ENCODE peak calls at places on chromosomes 3 and 15, in six cellular contexts. T is neuronal stem cell, Q is H9, P is IMR-90, D is H1, N is trophoblast cell. Y is an unnamed sample.

GRCh38 chr3:10505050-10505790 is at the start of gene ATP2B2:
- DNase-seq in Q (peak; percentile 61), D (no peak), P (no peak), N (no peak), T (peak; percentile 24), Y (no peak)

GRCh38 chr3:143897558-143898305 is 49.5 kb upstream of the SLC9A9 start:
- DNase-seq in T (peak; percentile 44), Q (no peak), N (peak; percentile 23), D (no peak), P (peak; percentile 49), Y (peak; percentile 87)

GRCh38 chr3:141052570-141053069 is 1.5 kb downstream of the SPSB4 start:
- DNase-seq in D (no peak), T (no peak), N (no peak), P (no peak), Q (peak; percentile 63), Y (no peak)

GRCh38 chr3:60514866-60515265 is 736.4 kb downstream of the FHIT start:
- DNase-seq in D (no peak), T (no peak), Q (no peak), P (no peak), N (no peak), Y (no peak)

GRCh38 chr3:121574449-121574848 is 6.7 kb downstream of the ARGFX start:
- DNase-seq in N (peak; percentile 77), Q (peak; percentile 47), T (no peak), D (no peak), P (peak; percentile 24), Y (peak; percentile 4)

GRCh38 chr15:91769919-91770318 is 83.6 kb upstream of the SLCO3A1 start:
- DNase-seq in D (no peak), T (no peak), Q (no peak), P (no peak), N (no peak), Y (no peak)

GRCh38 chr3:134809412-134810051 is 14.5 kb downstream of the EPHB1 start:
- DNase-seq in T (no peak), N (no peak), D (no peak), P (no peak), Q (no peak), Y (no peak)

GRCh38 chr3:167991213-167991612 is 104.5 kb downstream of the GOLIM4 start:
- DNase-seq in P (no peak), T (no peak), Q (no peak), D (no peak), N (no peak), Y (no peak)

GRCh38 chr3:197356275-197356674 is 57.9 kb upstream of the DLG1 start:
- DNase-seq in T (no peak), P (no peak), D (no peak), N (no peak), Q (no peak), Y (no peak)

GRCh38 chr15:94930945-94931344 is 699.6 kb downstream of the MCTP2 start:
- DNase-seq in T (no peak), P (no peak), D (no peak), N (no peak), Q (no peak), Y (no peak)

GRCh38 chr3:152156880-152157279 is 111.8 kb upstream of the MBNL1 start:
- DNase-seq in Q (no peak), P (no peak), D (no peak), N (no peak), T (no peak), Y (no peak)

GRCh38 chr3:138114431-138114918 is 933 bp downstream of the DZIP1L start:
- DNase-seq in N (no peak), Q (peak; percentile 47), T (no peak), P (peak; percentile 43), D (no peak), Y (peak; percentile 58)

GRCh38 chr15:26260517-26261133 is 397.5 kb upstream of the ATP10A start:
- DNase-seq in P (peak; percentile 22), T (peak; percentile 51), N (no peak), Q (peak; percentile 82), D (peak; percentile 47), Y (no peak)

GRCh38 chr15:62469874-62470688 is 305.0 kb upstream of the C2CD4B start:
- DNase-seq in D (no peak), Q (peak; percentile 59), T (no peak), N (no peak), P (peak; percentile 90), Y (peak; percentile 67)

GRCh38 chr3:53164911-53165310 is 3.9 kb downstream of the PRKCD start:
- DNase-seq in Q (peak; percentile 57), N (no peak), T (no peak), P (no peak), D (no peak), Y (no peak)

GRCh38 chr3:133506215-133506901 is 67.1 kb upstream of the CDV3 start:
- DNase-seq in D (no peak), T (no peak), N (no peak), P (no peak), Q (no peak), Y (no peak)

GRCh38 chr15:89486726-89487050 is 9.7 kb downstream of the RHCG start:
- DNase-seq in P (no peak), D (no peak), T (no peak), Q (peak; percentile 79), N (peak; percentile 15), Y (no peak)

GRCh38 chr15:98648654-98649537 is 557 bp downstream of the IGF1R start:
- DNase-seq in D (no peak), Q (no peak), P (peak; percentile 47), T (peak; percentile 72), N (peak; percentile 30), Y (peak; percentile 67)

GRCh38 chr15:25170113-25170731 is 215.4 kb downstream of the SNRPN start:
- DNase-seq in T (no peak), N (no peak), Q (peak; percentile 11), D (no peak), P (no peak), Y (no peak)

GRCh38 chr3:52526151-52526561 is 7.5 kb downstream of the NT5DC2 start:
- DNase-seq in T (no peak), Q (no peak), P (no peak), N (peak; percentile 29), D (no peak), Y (no peak)

GRCh38 chr3:152126260-152126659 is 142.5 kb upstream of the MBNL1 start:
- DNase-seq in Q (no peak), P (peak; percentile 55), T (no peak), D (no peak), N (no peak), Y (peak; percentile 77)

GRCh38 chr3:188158731-188159355 is 4.9 kb downstream of the LPP start:
- DNase-seq in N (no peak), D (no peak), Q (no peak), P (no peak), T (no peak), Y (no peak)

GRCh38 chr3:146218880-146219866 is 31.7 kb downstream of the PLSCR4 start:
- DNase-seq in D (no peak), T (no peak), N (peak; percentile 7), Q (no peak), P (peak; percentile 44), Y (peak; percentile 36)

GRCh38 chr3:77467702-77468407 is 428.0 kb downstream of the ROBO2 start:
- DNase-seq in N (no peak), T (no peak), P (no peak), Q (no peak), D (no peak), Y (no peak)

GRCh38 chr3:162353414-162353813 is 856.8 kb downstream of the OTOL1 start:
- DNase-seq in P (no peak), D (no peak), T (no peak), N (no peak), Q (no peak), Y (no peak)

GRCh38 chr3:120487079-120487693 is 36.4 kb upstream of the FSTL1 start:
- DNase-seq in T (no peak), Q (no peak), N (no peak), D (no peak), P (peak; percentile 85), Y (peak; percentile 43)

GRCh38 chr3:17047162-17047561 is 162.4 kb downstream of the PLCL2 start:
- DNase-seq in N (peak; percentile 35), Q (peak; percentile 82), P (no peak), D (no peak), T (no peak), Y (no peak)

GRCh38 chr3:41652931-41653330 is 309.0 kb downstream of the ULK4 start:
- DNase-seq in P (peak; percentile 20), D (no peak), T (no peak), N (peak; percentile 58), Q (no peak), Y (no peak)
- H4K91ac ChIP-seq in P (no peak overlapping the region), D (no peak overlapping the region), T (no peak overlapping the region), N (no peak overlapping the region), Q (no peak overlapping the region), Y (no peak overlapping the region)

GRCh38 chr3:21694506-21694905 is 56.5 kb downstream of the ZNF385D start:
- DNase-seq in P (no peak), T (no peak), N (no peak), D (no peak), Q (no peak), Y (no peak)

GRCh38 chr3:21703291-21703690 is 47.7 kb downstream of the ZNF385D start:
- DNase-seq in P (no peak), D (no peak), Q (no peak), N (no peak), T (no peak), Y (no peak)

DNA sequence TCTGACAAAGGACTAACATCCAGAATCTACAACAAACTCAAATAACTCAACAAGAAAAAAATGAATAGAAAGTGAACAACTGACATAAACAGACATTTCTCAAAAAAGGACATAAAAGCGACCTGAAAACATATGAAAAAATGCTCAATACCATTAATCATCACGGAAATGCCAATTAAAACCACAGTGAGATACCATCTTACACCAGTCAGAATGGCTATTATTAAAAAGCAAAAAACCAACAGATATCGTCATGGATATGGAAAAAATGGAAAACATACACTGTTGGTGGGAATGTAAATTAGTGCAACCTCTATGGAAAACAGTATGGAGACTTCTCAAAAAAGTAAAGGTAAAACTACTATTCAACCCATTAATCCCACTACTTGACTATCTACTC is 53.3 kb downstream of the ZNF385D start:
- DNase-seq in Q (no peak), T (no peak), P (no peak), N (no peak), D (no peak), Y (no peak)
- H2AK5ac ChIP-seq in Q (no peak overlapping the region), T (no peak overlapping the region), P (no peak overlapping the region), N (no peak overlapping the region), D (no peak overlapping the region), Y (no peak overlapping the region)

GRCh38 chr15:58605931-58606330 is 143.6 kb downstream of the ADAM10 start:
- DNase-seq in Q (no peak), N (peak; percentile 27), P (no peak), D (no peak), T (no peak), Y (no peak)
- H4K91ac ChIP-seq in Q (no peak overlapping the region), N (no peak overlapping the region), P (no peak overlapping the region), D (no peak overlapping the region), T (no peak overlapping the region), Y (no peak overlapping the region)

GRCh38 chr15:48653216-48653615 is 7.7 kb upstream of the FBN1 start:
- DNase-seq in D (no peak), T (no peak), P (no peak), Q (no peak), N (no peak), Y (no peak)

GRCh38 chr15:48653913-48654630 is 8.6 kb upstream of the FBN1 start:
- DNase-seq in P (no peak), D (no peak), T (no peak), Q (no peak), N (peak; percentile 46), Y (no peak)

GRCh38 chr15:48652510-48653076 is 7.1 kb upstream of the FBN1 start:
- DNase-seq in P (no peak), T (no peak), N (no peak), D (no peak), Q (no peak), Y (no peak)

GRCh38 chr15:48647963-48648362 is 2.5 kb upstream of the FBN1 start:
- DNase-seq in Q (peak; percentile 37), P (peak; percentile 56), N (no peak), D (no peak), T (no peak), Y (peak; percentile 77)

GRCh38 chr15:48650931-48651330 is 5.4 kb upstream of the FBN1 start:
- DNase-seq in T (no peak), N (no peak), Q (no peak), P (no peak), D (no peak), Y (no peak)
- H2AK5ac ChIP-seq in T (no peak overlapping the region), N (no peak overlapping the region), Q (no peak overlapping the region), P (no peak overlapping the region), D (no peak overlapping the region), Y (no peak overlapping the region)

Y was measured in mesenchymal stem cell.